ENCODE peak calls at places on chromosomes 6 and 20, in ten cellular contexts. Z is HCT116, H is IMR-90, Y is sigmoid colon, J is breast epithelium, Q is psoas muscle, E is spleen, S is pancreas, W is heart left ventricle, R is hepatocyte. F is an unnamed sample.
A peak's percentile ranks its signal among the peaks of the same experiment; 100 is the strongest.

GRCh38 chr20:20209684-20210083 is 157.4 kb downstream of the CFAP61 start:
- DNase-seq in Z (no peak), H (no peak), Y (no peak), J (no peak), Q (no peak), E (no peak), S (no peak), W (no peak), R (no peak), F (no peak)

GRCh38 chr6:105374010-105374420 is 28.9 kb downstream of the PREP start:
- DNase-seq in Z (no peak), H (peak; percentile 23), Y (no peak), J (no peak), Q (no peak), E (no peak), S (no peak), W (no peak), R (peak; percentile 73), F (peak; percentile 67)

GRCh38 chr20:4812641-4813075 is 90.9 kb downstream of the PRND start:
- DNase-seq in Z (no peak), H (no peak), Y (no peak), J (no peak), Q (no peak), E (peak; percentile 87), S (no peak), W (no peak), R (no peak), F (no peak)

GRCh38 chr20:23302386-23302785 is 48.2 kb upstream of the NXT1 start:
- DNase-seq in Z (no peak), H (no peak), Y (peak; percentile 54), J (peak; percentile 12), Q (no peak), E (no peak), S (no peak), W (no peak), R (no peak), F (no peak)

GRCh38 chr6:140671926-140672325 is 1297.5 kb upstream of the CITED2 start:
- DNase-seq in Z (peak; percentile 6), H (no peak), Y (no peak), J (no peak), Q (no peak), E (no peak), S (no peak), W (no peak), R (no peak), F (no peak)

GRCh38 chr6:148507774-148508173 is 165.1 kb downstream of the SASH1 start:
- DNase-seq in Z (no peak), H (peak; percentile 71), Y (peak; percentile 88), J (no peak), Q (peak; percentile 44), E (no peak), S (no peak), W (no peak), R (no peak), F (no peak)

GRCh38 chr20:63413323-63413722 is 52.2 kb upstream of the CHRNA4 start:
- DNase-seq in Z (no peak), H (no peak), Y (no peak), J (no peak), Q (no peak), E (no peak), S (no peak), W (no peak), R (no peak), F (no peak)

GRCh38 chr6:130453230-130453629 is 87.4 kb downstream of the TMEM200A start:
- DNase-seq in Z (no peak), H (peak; percentile 80), Y (no peak), J (no peak), Q (no peak), E (no peak), S (no peak), W (no peak), R (no peak), F (no peak)

GRCh38 chr6:147081210-147081609 is 123.0 kb upstream of the STXBP5 start:
- DNase-seq in Z (peak; percentile 28), H (no peak), Y (no peak), J (no peak), Q (no peak), E (no peak), S (no peak), W (no peak), R (peak; percentile 43), F (no peak)

GRCh38 chr6:155939253-155939652 is 483.6 kb upstream of the NOX3 start:
- DNase-seq in Z (no peak), H (no peak), Y (no peak), J (no peak), Q (no peak), E (no peak), S (no peak), W (no peak), R (no peak), F (no peak)

GRCh38 chr6:121426686-121427085 is 8.8 kb upstream of the GJA1 start:
- DNase-seq in Z (no peak), H (no peak), Y (no peak), J (no peak), Q (no peak), E (no peak), S (no peak), W (no peak), R (no peak), F (no peak)

GRCh38 chr20:44691424-44692423 is 23.4 kb upstream of the CCN5 start:
- DNase-seq in Z (no peak), H (no peak), Y (peak; percentile 79), J (no peak), Q (peak; percentile 80), E (no peak), S (no peak), W (peak; percentile 91), R (no peak), F (no peak)

GRCh38 chr6:163679753-163680152 is 265.2 kb downstream of the QKI start:
- DNase-seq in Z (no peak), H (peak; percentile 7), Y (no peak), J (no peak), Q (no peak), E (no peak), S (no peak), W (no peak), R (peak; percentile 30), F (no peak)

GRCh38 chr6:53546256-53546655 is 1.4 kb upstream of the GCLC start:
- DNase-seq in Z (no peak), H (peak; percentile 84), Y (no peak), J (no peak), Q (no peak), E (no peak), S (no peak), W (no peak), R (no peak), F (no peak)

GRCh38 chr6:3443221-3443515 is 13.7 kb downstream of the SLC22A23 start:
- DNase-seq in Z (no peak), H (no peak), Y (no peak), J (no peak), Q (no peak), E (no peak), S (no peak), W (no peak), R (no peak), F (no peak)

GRCh38 chr20:13029687-13030510 is 21.1 kb downstream of the SPTLC3 start:
- DNase-seq in Z (peak; percentile 12), H (peak; percentile 84), Y (no peak), J (no peak), Q (peak; percentile 15), E (no peak), S (no peak), W (no peak), R (peak; percentile 72), F (peak; percentile 41)

GRCh38 chr20:35283441-35284266 is 918 bp downstream of the EIF6 start:
- DNase-seq in Z (no peak), H (no peak), Y (no peak), J (no peak), Q (no peak), E (no peak), S (no peak), W (no peak), R (no peak), F (no peak)

GRCh38 chr6:45741437-45742166 is 274.1 kb downstream of the CLIC5 start:
- DNase-seq in Z (no peak), H (peak; percentile 44), Y (no peak), J (no peak), Q (no peak), E (no peak), S (no peak), W (peak; percentile 28), R (no peak), F (peak; percentile 28)

GRCh38 chr6:137868721-137869631 is 1.9 kb downstream of the TNFAIP3 start:
- DNase-seq in Z (no peak), H (no peak), Y (no peak), J (no peak), Q (no peak), E (no peak), S (no peak), W (no peak), R (no peak), F (no peak)

GRCh38 chr20:53283597-53283996 is 310.0 kb downstream of the ZNF217 start:
- DNase-seq in Z (no peak), H (no peak), Y (no peak), J (no peak), Q (no peak), E (no peak), S (no peak), W (no peak), R (no peak), F (no peak)
- H3K27me3 ChIP-seq in Z (peaks cover 40% of the 10 kb centered on the region), H (no peaks in the 10 kb centered on the region), Y (no peaks in the 10 kb centered on the region), J (no peaks in the 10 kb centered on the region), Q (no peaks in the 10 kb centered on the region), E (no peaks in the 10 kb centered on the region), S (no peaks in the 10 kb centered on the region), W (no peaks in the 10 kb centered on the region), R (no peaks in the 10 kb centered on the region), F (no peaks in the 10 kb centered on the region)

GRCh38 chr6:44530209-44530909 is 142.9 kb downstream of the CDC5L start:
- DNase-seq in Z (no peak), H (no peak), Y (no peak), J (no peak), Q (no peak), E (no peak), S (no peak), W (no peak), R (no peak), F (no peak)
- TF ChIP-seq CTCF in Z (no peak), H (no peak), Y (no peak), J (no peak), Q (no peak), E (no peak), S (no peak), W (no peak), R (no peak), F (no peak)

GRCh38 chr6:150368762-150369161 is at the start of gene IYD:
- DNase-seq in Z (no peak), H (no peak), Y (no peak), J (no peak), Q (no peak), E (no peak), S (no peak), W (no peak), R (peak; percentile 81), F (peak; percentile 46)
- H3K4me3 ChIP-seq in Z (no peak within 1 kb of the TSS), H (no peak within 1 kb of the TSS), Y (no peak within 1 kb of the TSS), J (no peak within 1 kb of the TSS), Q (no peak within 1 kb of the TSS), E (no peak within 1 kb of the TSS), S (no peak within 1 kb of the TSS), W (no peak within 1 kb of the TSS), R (no peak within 1 kb of the TSS), F (no peak within 1 kb of the TSS)

DNA sequence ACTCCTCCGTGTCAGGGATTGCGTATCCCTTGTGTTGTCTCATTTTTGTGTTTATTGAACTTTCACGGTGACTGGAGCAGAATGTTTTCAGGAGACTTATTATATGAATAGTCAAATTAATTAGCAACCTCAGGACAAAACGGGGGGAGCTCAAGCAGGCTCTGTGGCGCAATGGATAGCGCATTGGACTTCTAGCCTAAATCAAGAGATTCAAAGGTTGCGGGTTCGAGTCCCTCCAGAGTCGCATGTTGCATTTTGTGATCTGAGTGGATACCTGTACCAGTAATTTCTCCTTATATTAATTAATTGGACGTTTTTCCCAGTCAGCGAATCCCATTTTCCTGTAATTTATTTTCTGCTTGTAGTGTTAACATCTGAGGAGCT is 89.1 kb upstream of the ZNF184 start:
- DNase-seq in Z (peak; percentile 59), H (no peak), Y (no peak), J (no peak), Q (no peak), E (no peak), S (no peak), W (no peak), R (no peak), F (no peak)
- H3K27me3 ChIP-seq in Z (no peaks in the 10 kb centered on the region), H (peaks cover 14% of the 10 kb centered on the region), Y (peaks cover 98% of the 10 kb centered on the region), J (no peaks in the 10 kb centered on the region), Q (peaks cover 13% of the 10 kb centered on the region), E (peaks cover 88% of the 10 kb centered on the region), S (peaks cover 89% of the 10 kb centered on the region), W (peaks cover 98% of the 10 kb centered on the region), R (peaks cover 38% of the 10 kb centered on the region), F (no peaks in the 10 kb centered on the region)

F was measured in lung.